ENCODE peak calls at places on chromosomes 12 and 14, in seven cellular contexts. D, S, C, P, L, M and T are unnamed samples.

GRCh38 chr14:104687601-104688504 is 1.6 kb upstream of the INF2 start:
- DNase-seq in D (no peak), S (peak), C (no peak), P (no peak), L (peak), M (peak), T (peak)

GRCh38 chr14:22887260-22887989 is 4.4 kb downstream of the REM2 start:
- DNase-seq in D (peak), S (peak), C (peak), P (no peak), L (peak), M (peak), T (peak)

GRCh38 chr12:110689002-110689600 is at the start of gene HVCN1:
- DNase-seq in D (no peak), S (peak), C (peak), P (peak), L (peak), M (peak), T (no peak)

GRCh38 chr12:12804432-12804886 is 8.7 kb upstream of the DDX47 start:
- DNase-seq in D (peak), S (peak), C (no peak), P (no peak), L (no peak), M (peak), T (no peak)

GRCh38 chr12:6612652-6613014 is 5.5 kb upstream of the CHD4 start:
- DNase-seq in D (no peak), S (no peak), C (no peak), P (no peak), L (no peak), M (no peak), T (no peak)

GRCh38 chr12:51926718-51927117 is 19.4 kb downstream of the ACVRL1 start:
- DNase-seq in D (peak), S (peak), C (no peak), P (no peak), L (peak), M (peak), T (peak)

GRCh38 chr14:86788229-86788628 is 1204.8 kb downstream of the GALC start:
- DNase-seq in D (peak), S (peak), C (no peak), P (no peak), L (no peak), M (no peak), T (no peak)

GRCh38 chr12:22543246-22544037 is 900 bp downstream of the C2CD5 start:
- DNase-seq in D (peak), S (no peak), C (peak), P (peak), L (peak), M (peak), T (peak)

GRCh38 chr14:100531152-100531551 is 56.1 kb downstream of the BEGAIN start:
- DNase-seq in D (no peak), S (no peak), C (no peak), P (no peak), L (no peak), M (no peak), T (no peak)

GRCh38 chr12:131112690-131113290 is 159.1 kb downstream of the ADGRD1 start:
- DNase-seq in D (no peak), S (no peak), C (no peak), P (no peak), L (no peak), M (no peak), T (no peak)

GRCh38 chr12:12819752-12820311 is 6.7 kb downstream of the DDX47 start:
- DNase-seq in D (peak), S (peak), C (no peak), P (no peak), L (no peak), M (peak), T (peak)

GRCh38 chr12:129212221-129212630 is 358.9 kb downstream of the GLT1D1 start:
- DNase-seq in D (no peak), S (no peak), C (no peak), P (peak), L (no peak), M (peak), T (no peak)

GRCh38 chr14:59238242-59238641 is 49.8 kb downstream of the DAAM1 start:
- DNase-seq in D (no peak), S (no peak), C (no peak), P (no peak), L (no peak), M (no peak), T (no peak)

GRCh38 chr14:24145700-24146621 is at the start of gene PSME2:
- DNase-seq in D (peak), S (peak), C (no peak), P (no peak), L (no peak), M (peak), T (no peak)

GRCh38 chr12:95788637-95789036 is 1.9 kb downstream of the NTN4 start:
- DNase-seq in D (peak), S (peak), C (no peak), P (no peak), L (no peak), M (peak), T (no peak)

GRCh38 chr12:124761876-124762275 is 101.8 kb downstream of the SCARB1 start:
- DNase-seq in D (no peak), S (peak), C (no peak), P (no peak), L (no peak), M (no peak), T (no peak)

GRCh38 chr12:124764451-124764850 is 99.2 kb downstream of the SCARB1 start:
- DNase-seq in D (peak), S (peak), C (no peak), P (peak), L (no peak), M (peak), T (peak)

GRCh38 chr12:124762384-124762783 is 101.3 kb downstream of the SCARB1 start:
- DNase-seq in D (no peak), S (no peak), C (no peak), P (no peak), L (no peak), M (no peak), T (no peak)

GRCh38 chr12:124763594-124763979 is 100.1 kb downstream of the SCARB1 start:
- DNase-seq in D (no peak), S (no peak), C (no peak), P (no peak), L (no peak), M (no peak), T (no peak)

DNA sequence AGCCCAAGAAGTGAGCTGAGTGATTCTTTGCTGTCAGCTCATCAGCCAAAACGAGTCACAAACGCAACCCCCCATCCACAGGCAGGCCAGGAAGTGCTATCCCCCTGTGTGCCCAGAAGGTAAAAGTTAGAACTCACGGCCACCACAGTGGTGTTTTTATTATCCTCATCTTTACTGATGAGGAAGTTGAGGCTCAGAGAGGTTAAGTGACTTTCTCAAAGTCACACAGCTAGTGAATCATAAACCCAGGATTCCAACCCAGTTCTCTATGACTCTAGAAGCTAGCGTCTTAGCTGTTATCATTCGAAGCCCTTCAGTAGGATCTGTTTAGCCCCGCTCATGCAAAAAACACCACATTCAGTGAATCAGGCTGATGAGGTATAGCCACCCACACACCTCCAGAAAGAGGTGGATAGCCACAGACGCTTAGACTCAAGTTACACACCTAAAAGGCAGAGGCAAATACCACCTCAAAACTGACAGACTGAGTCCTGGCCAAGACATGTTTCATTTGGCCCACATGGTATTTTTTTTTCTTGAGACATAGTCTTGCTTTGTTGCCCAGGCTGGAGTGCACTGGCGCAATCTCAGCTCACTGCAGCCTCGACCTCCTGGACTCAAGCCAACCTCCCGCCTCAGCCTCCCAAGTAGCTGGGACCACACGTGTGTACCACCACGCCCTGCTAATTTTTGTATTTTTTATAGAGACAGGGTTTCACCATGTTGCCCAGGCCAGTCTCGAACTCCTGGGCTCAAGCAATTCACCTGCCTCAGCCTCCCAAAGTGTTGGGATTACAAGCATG is 100.7 kb downstream of the SCARB1 start:
- DNase-seq in D (no peak), S (no peak), C (no peak), P (no peak), L (no peak), M (no peak), T (no peak)
- H4K8ac ChIP-seq in D (no peak), S (no peak), C (no peak), P (no peak), L (no peak), M (no peak), T (no peak)

GRCh38 chr12:82176761-82177490 is 181.3 kb downstream of the CCDC59 start:
- DNase-seq in D (no peak), S (no peak), C (no peak), P (no peak), L (no peak), M (peak), T (peak)
- H4K8ac ChIP-seq in D (no peak), S (no peak), C (no peak), P (no peak), L (no peak), M (no peak), T (no peak)

GRCh38 chr12:65903680-65904403 is 79.6 kb downstream of the HMGA2 start:
- DNase-seq in D (no peak), S (no peak), C (no peak), P (no peak), L (no peak), M (no peak), T (peak)
- H4K8ac ChIP-seq in D (no peak), S (peak), C (no peak), P (no peak), L (no peak), M (peak), T (no peak)

GRCh38 chr12:30357712-30358111 is 338.0 kb downstream of the IPO8 start:
- DNase-seq in D (no peak), S (peak), C (no peak), P (no peak), L (no peak), M (no peak), T (no peak)
- H4K8ac ChIP-seq in D (no peak), S (no peak), C (no peak), P (no peak), L (no peak), M (no peak), T (no peak)

DNA sequence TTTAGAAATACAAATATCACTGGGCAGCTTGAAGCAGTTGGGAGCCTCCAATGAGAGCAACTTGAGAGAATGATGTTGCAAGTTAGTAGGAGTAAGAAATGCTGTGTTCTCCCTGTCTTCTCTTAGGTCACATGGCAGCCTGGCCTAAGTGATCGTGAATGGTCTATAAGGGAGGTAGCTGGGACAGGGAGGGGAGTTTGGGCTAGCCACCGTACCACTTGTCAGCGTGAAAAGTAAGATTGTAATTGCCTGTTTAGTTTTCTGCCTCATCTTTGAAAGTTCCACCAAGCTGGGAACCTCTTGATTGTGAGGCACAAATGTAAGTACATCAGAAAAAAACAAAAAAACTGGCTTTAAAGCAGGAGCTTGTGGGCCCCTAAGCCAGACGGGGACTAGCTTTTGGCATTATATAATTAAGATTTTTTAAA is 36.4 kb downstream of the MDM2 start:
- DNase-seq in D (no peak), S (no peak), C (no peak), P (no peak), L (no peak), M (no peak), T (no peak)
- H4K8ac ChIP-seq in D (no peak), S (no peak), C (no peak), P (no peak), L (no peak), M (no peak), T (no peak)

DNA sequence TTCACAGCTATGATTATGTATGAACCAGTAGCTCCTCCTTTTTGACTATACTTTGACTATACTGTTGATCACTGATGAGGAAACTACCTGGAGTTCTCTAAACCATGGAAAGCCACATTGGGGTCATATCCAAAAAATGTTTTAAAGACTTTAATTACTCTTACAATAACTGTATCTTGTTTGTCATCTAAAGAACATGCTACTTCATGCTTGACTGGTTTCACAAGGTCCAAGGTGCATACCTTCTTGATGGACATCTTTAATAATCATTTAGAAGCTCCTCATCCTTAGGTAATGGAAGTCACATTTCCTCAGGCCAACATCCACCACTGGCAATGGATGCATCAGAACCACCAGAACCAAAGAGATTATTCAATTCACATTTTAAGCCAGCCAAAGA is 29.9 kb downstream of the WASHC3 start:
- DNase-seq in D (no peak), S (no peak), C (no peak), P (no peak), L (no peak), M (no peak), T (no peak)
- H4K8ac ChIP-seq in D (no peak), S (no peak), C (no peak), P (no peak), L (no peak), M (no peak), T (no peak)

GRCh38 chr12:68332726-68333630 is 816 bp upstream of the MDM1 start:
- DNase-seq in D (no peak), S (no peak), C (no peak), P (no peak), L (no peak), M (peak), T (no peak)

GRCh38 chr12:68336754-68337343 is 4.7 kb upstream of the MDM1 start:
- DNase-seq in D (no peak), S (no peak), C (no peak), P (no peak), L (no peak), M (no peak), T (no peak)

GRCh38 chr12:68331869-68332725 is at the start of gene MDM1:
- DNase-seq in D (peak), S (peak), C (peak), P (peak), L (peak), M (peak), T (peak)

GRCh38 chr12:68334136-68334535 is 2.0 kb upstream of the MDM1 start:
- DNase-seq in D (no peak), S (no peak), C (no peak), P (no peak), L (peak), M (no peak), T (peak)

DNA sequence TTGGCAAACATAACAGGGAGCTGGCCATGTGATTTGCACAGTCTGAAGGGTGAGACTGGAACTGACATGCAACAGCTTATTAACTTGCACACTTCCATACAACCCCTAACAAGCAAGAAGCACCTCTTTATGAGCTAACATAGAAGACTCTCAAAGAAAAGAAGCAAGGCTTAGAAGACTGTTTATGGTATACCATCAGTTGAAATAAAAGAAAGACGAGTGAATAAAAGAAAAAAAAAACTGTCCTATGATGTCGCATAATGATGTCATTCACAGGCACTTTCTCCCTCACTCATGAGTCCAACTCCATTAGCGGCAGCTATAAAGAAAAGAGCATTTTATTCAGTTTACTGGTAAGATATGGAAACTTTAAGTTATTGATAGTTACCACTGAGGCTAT is 3.3 kb upstream of the MDM1 start:
- DNase-seq in D (no peak), S (no peak), C (no peak), P (no peak), L (no peak), M (no peak), T (no peak)
- H4K8ac ChIP-seq in D (no peak), S (no peak), C (no peak), P (no peak), L (no peak), M (no peak), T (no peak)

GRCh38 chr14:49526101-49526500 is 60.1 kb downstream of the RPS29 start:
- DNase-seq in D (no peak), S (no peak), C (no peak), P (no peak), L (no peak), M (no peak), T (peak)
- H4K8ac ChIP-seq in D (no peak), S (no peak), C (no peak), P (no peak), L (no peak), M (no peak), T (no peak)

GRCh38 chr12:30043151-30043550 is 259.4 kb upstream of the TMTC1 start:
- DNase-seq in D (no peak), S (no peak), C (no peak), P (no peak), L (no peak), M (no peak), T (no peak)
- H4K8ac ChIP-seq in D (no peak), S (no peak), C (no peak), P (no peak), L (no peak), M (no peak), T (no peak)

GRCh38 chr14:76781648-76782051 is 20.4 kb downstream of the VASH1 start:
- DNase-seq in D (no peak), S (no peak), C (no peak), P (no peak), L (no peak), M (no peak), T (no peak)

GRCh38 chr14:76780058-76780345 is 18.7 kb downstream of the VASH1 start:
- DNase-seq in D (no peak), S (no peak), C (no peak), P (no peak), L (peak), M (no peak), T (no peak)

GRCh38 chr14:76782115-76782884 is 21.0 kb downstream of the VASH1 start:
- DNase-seq in D (no peak), S (no peak), C (no peak), P (peak), L (peak), M (no peak), T (no peak)

GRCh38 chr14:76780360-76780759 is 19.1 kb downstream of the VASH1 start:
- DNase-seq in D (no peak), S (no peak), C (no peak), P (no peak), L (peak), M (no peak), T (no peak)

DNA sequence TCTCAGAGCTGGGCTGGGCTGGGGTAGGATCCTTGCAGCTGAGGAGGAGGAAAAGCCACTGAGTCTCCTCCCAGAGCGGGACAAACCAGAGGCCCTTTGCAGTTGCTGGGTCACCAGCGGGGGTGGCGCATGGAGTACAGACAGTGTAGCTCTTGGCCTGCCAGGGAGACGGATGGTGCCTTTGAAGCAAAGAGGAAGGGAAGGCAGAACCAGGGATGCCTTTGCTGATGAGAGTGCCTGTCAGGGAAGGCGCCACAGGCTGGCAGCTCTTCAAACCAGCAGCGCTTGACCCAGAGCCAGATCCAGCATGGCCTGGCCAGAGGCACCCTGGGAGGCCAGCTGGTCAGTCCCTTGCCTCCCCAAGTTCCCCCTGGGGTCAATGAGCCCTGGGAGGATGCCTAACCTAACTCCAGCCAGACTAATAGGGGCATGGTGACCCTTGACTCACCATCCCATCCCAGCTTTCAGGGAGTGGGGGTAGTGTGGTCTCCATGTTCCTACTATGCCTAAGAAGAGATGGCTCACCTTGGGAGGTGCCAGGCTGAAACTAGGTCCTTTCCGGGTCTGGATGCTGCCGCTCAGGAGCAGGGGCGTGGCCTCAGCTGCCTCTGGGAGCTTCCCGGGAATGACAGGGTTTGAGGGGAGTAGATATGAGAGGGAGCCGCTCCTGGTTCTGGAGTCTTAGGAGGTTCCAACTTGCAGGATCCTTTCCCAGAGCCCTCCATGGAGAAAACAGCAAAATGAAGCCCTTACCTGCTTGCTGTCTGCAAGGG is 19.8 kb downstream of the VASH1 start:
- DNase-seq in D (peak), S (no peak), C (no peak), P (peak), L (peak), M (no peak), T (no peak)
- H4K8ac ChIP-seq in D (no peak), S (no peak), C (no peak), P (no peak), L (no peak), M (no peak), T (no peak)